ENCODE peak calls at places on chromosome 19, in four cellular contexts. U, W, Y and G are unnamed samples.
A peak's percentile ranks its signal among the peaks of the same experiment; 100 is the strongest.

GRCh38 chr19:6417713-6418561 is 6.7 kb downstream of the KHSRP start:
- DNase-seq in U (no peak), W (no peak), Y (no peak), G (no peak)

GRCh38 chr19:47778954-47779351 is 450 bp downstream of the SELENOW start:
- DNase-seq in U (no peak), W (no peak), Y (no peak), G (no peak)

GRCh38 chr19:41945135-41945766 is 13.9 kb downstream of the RABAC1 start:
- DNase-seq in U (no peak), W (no peak), Y (peak; percentile 94), G (peak; percentile 88)

GRCh38 chr19:45478454-45479238 is 10.8 kb downstream of the FOSB start:
- DNase-seq in U (peak; percentile 69), W (peak; percentile 83), Y (peak; percentile 90), G (peak; percentile 83)

GRCh38 chr19:11463391-11463790 is 17.5 kb downstream of the ELAVL3 start:
- DNase-seq in U (no peak), W (no peak), Y (no peak), G (no peak)

GRCh38 chr19:15248648-15249559 is 16.7 kb upstream of the EPHX3 start:
- DNase-seq in U (peak; percentile 90), W (no peak), Y (no peak), G (no peak)

GRCh38 chr19:50255115-50255514 is 51.7 kb downstream of the MYH14 start:
- DNase-seq in U (no peak), W (no peak), Y (no peak), G (no peak)

GRCh38 chr19:44745386-44745831 is 3.1 kb upstream of the BCL3 start:
- DNase-seq in U (no peak), W (no peak), Y (no peak), G (no peak)

GRCh38 chr19:2779121-2779740 is 3.8 kb downstream of the SGTA start:
- DNase-seq in U (no peak), W (no peak), Y (no peak), G (no peak)

GRCh38 chr19:3097442-3097871 is 3.3 kb downstream of the GNA11 start:
- DNase-seq in U (no peak), W (no peak), Y (no peak), G (no peak)

GRCh38 chr19:38734176-38734425 is 10.2 kb downstream of the CAPN12 start:
- DNase-seq in U (no peak), W (no peak), Y (no peak), G (peak; percentile 72)

GRCh38 chr19:15584095-15584494 is 30.9 kb upstream of the CYP4F8 start:
- DNase-seq in U (no peak), W (no peak), Y (no peak), G (no peak)

GRCh38 chr19:33238750-33239149 is 13.1 kb upstream of the SLC7A10 start:
- DNase-seq in U (no peak), W (no peak), Y (no peak), G (no peak)

GRCh38 chr19:46610851-46611770 is 10.0 kb downstream of the CALM3 start:
- DNase-seq in U (no peak), W (no peak), Y (no peak), G (peak; percentile 32)

GRCh38 chr19:49362926-49363264 is 679 bp upstream of the TEAD2 start:
- DNase-seq in U (no peak), W (no peak), Y (no peak), G (no peak)

GRCh38 chr19:38417544-38418506 is 8.2 kb downstream of the RASGRP4 start:
- DNase-seq in U (peak; percentile 54), W (peak; percentile 25), Y (peak; percentile 58), G (peak; percentile 77)

GRCh38 chr19:54209748-54210494 is 9.3 kb downstream of the RPS9 start:
- DNase-seq in U (peak; percentile 92), W (peak; percentile 85), Y (no peak), G (no peak)

GRCh38 chr19:31127132-31127967 is 221.9 kb downstream of the TSHZ3 start:
- DNase-seq in U (no peak), W (no peak), Y (no peak), G (no peak)

GRCh38 chr19:40228863-40229262 is 2.4 kb upstream of the CCNP start:
- DNase-seq in U (no peak), W (no peak), Y (no peak), G (no peak)

GRCh38 chr19:34487651-34488051 is 6.1 kb downstream of the WTIP start:
- DNase-seq in U (no peak), W (no peak), Y (no peak), G (no peak)

GRCh38 chr19:47284324-47284899 is 9.7 kb downstream of the INAFM1 start:
- DNase-seq in U (peak; percentile 17), W (peak; percentile 7), Y (peak; percentile 41), G (peak; percentile 56)

GRCh38 chr19:5156231-5156986 is 184.2 kb downstream of the PTPRS start:
- DNase-seq in U (no peak), W (no peak), Y (no peak), G (no peak)

GRCh38 chr19:48617146-48617937 is 1.6 kb downstream of the RPL18 start:
- DNase-seq in U (no peak), W (no peak), Y (no peak), G (no peak)

GRCh38 chr19:38690832-38691231 is 43.4 kb downstream of the ACTN4 start:
- DNase-seq in U (no peak), W (no peak), Y (no peak), G (no peak)

GRCh38 chr19:3105641-3106508 is 11.7 kb downstream of the GNA11 start:
- DNase-seq in U (no peak), W (no peak), Y (no peak), G (no peak)

GRCh38 chr19:49554701-49555181 is 25.6 kb downstream of the NOSIP start:
- DNase-seq in U (no peak), W (no peak), Y (peak; percentile 44), G (no peak)

GRCh38 chr19:17947815-17948473 is 15.1 kb downstream of the CCDC124 start:
- DNase-seq in U (peak; percentile 100), W (peak; percentile 94), Y (peak; percentile 96), G (peak; percentile 99)

GRCh38 chr19:14471436-14472187 is 3.5 kb downstream of the PTGER1 start:
- DNase-seq in U (no peak), W (no peak), Y (no peak), G (no peak)

GRCh38 chr19:39692822-39693221 is 11.5 kb upstream of the LGALS14 start:
- DNase-seq in U (no peak), W (no peak), Y (no peak), G (no peak)

GRCh38 chr19:32330149-32330548 is 15.3 kb upstream of the ZNF507 start:
- DNase-seq in U (no peak), W (no peak), Y (no peak), G (no peak)

GRCh38 chr19:45825917-45826893 is 11.1 kb upstream of the RSPH6A start:
- DNase-seq in U (no peak), W (no peak), Y (no peak), G (no peak)